ENCODE peak calls at places on chromosomes 3 and 15, in nine cellular contexts. One of them, this sample, is unnamed.

GRCh38 chr3:87436781-87437543 is 160.6 kb upstream of the POU1F1 start:
- DNase-seq in substantia nigra: no peak
- DNase-seq in heart right ventricle: no peak
- DNase-seq in nephron progenitor cell: no peak
- DNase-seq in COLO829: no peak
- DNase-seq in cerebellum: no peak
- DNase-seq in NAMALWA: no peak
- DNase-seq in fibroblast of the conjunctiva: no peak
- DNase-seq in AG09319: no peak
- DNase-seq in this sample: no peak

GRCh38 chr3:179000144-179000543 is 71.5 kb downstream of the ZMAT3 start:
- DNase-seq in substantia nigra: no peak
- DNase-seq in heart right ventricle: no peak
- DNase-seq in nephron progenitor cell: no peak
- DNase-seq in COLO829: peak
- DNase-seq in cerebellum: no peak
- DNase-seq in NAMALWA: no peak
- DNase-seq in fibroblast of the conjunctiva: no peak
- DNase-seq in AG09319: no peak
- DNase-seq in this sample: no peak

GRCh38 chr3:54032598-54032997 is 89.8 kb upstream of the CACNA2D3 start:
- DNase-seq in substantia nigra: no peak
- DNase-seq in heart right ventricle: no peak
- DNase-seq in nephron progenitor cell: no peak
- DNase-seq in COLO829: no peak
- DNase-seq in cerebellum: no peak
- DNase-seq in NAMALWA: no peak
- DNase-seq in fibroblast of the conjunctiva: no peak
- DNase-seq in AG09319: no peak
- DNase-seq in this sample: no peak

GRCh38 chr15:82371649-82372048 is 22.4 kb upstream of the GOLGA6L10 start:
- DNase-seq in substantia nigra: no peak
- DNase-seq in heart right ventricle: no peak
- DNase-seq in nephron progenitor cell: no peak
- DNase-seq in COLO829: no peak
- DNase-seq in cerebellum: no peak
- DNase-seq in NAMALWA: no peak
- DNase-seq in fibroblast of the conjunctiva: no peak
- DNase-seq in AG09319: no peak
- DNase-seq in this sample: no peak

GRCh38 chr3:71753716-71754609 is at the start of gene GPR27:
- DNase-seq in substantia nigra: no peak
- DNase-seq in heart right ventricle: peak
- DNase-seq in nephron progenitor cell: peak
- DNase-seq in COLO829: no peak
- DNase-seq in cerebellum: peak
- DNase-seq in NAMALWA: no peak
- DNase-seq in fibroblast of the conjunctiva: no peak
- DNase-seq in AG09319: no peak
- DNase-seq in this sample: no peak

GRCh38 chr3:168071535-168071934 is 24.2 kb downstream of the GOLIM4 start:
- DNase-seq in substantia nigra: no peak
- DNase-seq in heart right ventricle: no peak
- DNase-seq in nephron progenitor cell: no peak
- DNase-seq in COLO829: peak
- DNase-seq in cerebellum: no peak
- DNase-seq in NAMALWA: no peak
- DNase-seq in fibroblast of the conjunctiva: peak
- DNase-seq in AG09319: peak
- DNase-seq in this sample: no peak

GRCh38 chr3:172247525-172248274 is 200.6 kb downstream of the GHSR start:
- DNase-seq in substantia nigra: no peak
- DNase-seq in heart right ventricle: no peak
- DNase-seq in nephron progenitor cell: no peak
- DNase-seq in COLO829: no peak
- DNase-seq in cerebellum: no peak
- DNase-seq in NAMALWA: no peak
- DNase-seq in fibroblast of the conjunctiva: no peak
- DNase-seq in AG09319: no peak
- DNase-seq in this sample: no peak

GRCh38 chr15:56052389-56053045 is 59.1 kb upstream of the NEDD4 start:
- DNase-seq in substantia nigra: no peak
- DNase-seq in heart right ventricle: no peak
- DNase-seq in nephron progenitor cell: no peak
- DNase-seq in COLO829: peak
- DNase-seq in cerebellum: peak
- DNase-seq in NAMALWA: peak
- DNase-seq in fibroblast of the conjunctiva: no peak
- DNase-seq in AG09319: peak
- DNase-seq in this sample: no peak

GRCh38 chr3:17055374-17056276 is 170.9 kb downstream of the PLCL2 start:
- DNase-seq in substantia nigra: no peak
- DNase-seq in heart right ventricle: no peak
- DNase-seq in nephron progenitor cell: no peak
- DNase-seq in COLO829: no peak
- DNase-seq in cerebellum: no peak
- DNase-seq in NAMALWA: no peak
- DNase-seq in fibroblast of the conjunctiva: peak
- DNase-seq in AG09319: peak
- DNase-seq in this sample: no peak

GRCh38 chr15:81221449-81221848 is 24.8 kb downstream of the IL16 start:
- DNase-seq in substantia nigra: no peak
- DNase-seq in heart right ventricle: peak
- DNase-seq in nephron progenitor cell: no peak
- DNase-seq in COLO829: no peak
- DNase-seq in cerebellum: peak
- DNase-seq in NAMALWA: no peak
- DNase-seq in fibroblast of the conjunctiva: peak
- DNase-seq in AG09319: peak
- DNase-seq in this sample: no peak

This sample was measured in hypothalamus.